ENCODE peak calls at places on chromosomes 6 and 20, in four cellular contexts. W is fibroblast of pulmonary artery, P is mucosa of descending colon, U is IMR-90. R is an unnamed sample.

GRCh38 chr6:2725999-2726567 is 24.6 kb downstream of the MYLK4 start:
- DNase-seq in W (peak; percentile 87), P (no peak), U (peak; percentile 78), R (peak; percentile 18)

GRCh38 chr6:166032366-166033171 is 135.1 kb downstream of the TBXT start:
- DNase-seq in W (peak; percentile 91), P (no peak), U (peak; percentile 90), R (peak; percentile 95)

GRCh38 chr6:87766211-87766610 is 64.2 kb upstream of the AKIRIN2 start:
- DNase-seq in W (no peak), P (no peak), U (no peak), R (no peak)

GRCh38 chr6:159042824-159043181 is 2.0 kb downstream of the TAGAP start:
- DNase-seq in W (no peak), P (no peak), U (no peak), R (no peak)

GRCh38 chr6:4693566-4693965 is 82.6 kb upstream of the CDYL start:
- DNase-seq in W (no peak), P (no peak), U (no peak), R (no peak)

GRCh38 chr6:106064103-106064502 is 22.0 kb upstream of the PRDM1 start:
- DNase-seq in W (no peak), P (no peak), U (peak; percentile 38), R (no peak)

GRCh38 chr20:57951549-57951948 is 241.7 kb upstream of the PMEPA1 start:
- DNase-seq in W (no peak), P (no peak), U (no peak), R (no peak)

GRCh38 chr20:64000906-64001305 is 20.0 kb downstream of the PRPF6 start:
- DNase-seq in W (no peak), P (no peak), U (no peak), R (no peak)

GRCh38 chr6:157013649-157014365 is 236.6 kb downstream of the ARID1B start:
- DNase-seq in W (no peak), P (no peak), U (no peak), R (no peak)

GRCh38 chr6:21874372-21874771 is 280.8 kb downstream of the SOX4 start:
- DNase-seq in W (no peak), P (no peak), U (no peak), R (no peak)

GRCh38 chr6:38755874-38756273 is 40.8 kb downstream of the DNAH8 start:
- DNase-seq in W (no peak), P (no peak), U (no peak), R (no peak)

GRCh38 chr6:30876039-30876730 is 8.1 kb upstream of the DDR1 start:
- DNase-seq in W (peak; percentile 93), P (no peak), U (peak; percentile 75), R (peak; percentile 43)

GRCh38 chr6:132867055-132867454 is 52.7 kb downstream of the RPS12 start:
- DNase-seq in W (peak; percentile 4), P (no peak), U (peak; percentile 15), R (no peak)

GRCh38 chr6:53645850-53646249 is 19.7 kb downstream of the KLHL31 start:
- DNase-seq in W (no peak), P (no peak), U (no peak), R (no peak)

GRCh38 chr6:106558364-106558763 is 70.9 kb downstream of the RTN4IP1 start:
- DNase-seq in W (no peak), P (no peak), U (no peak), R (no peak)

GRCh38 chr20:24705486-24705885 is 236.1 kb downstream of the SYNDIG1 start:
- DNase-seq in W (no peak), P (no peak), U (no peak), R (peak; percentile 48)

GRCh38 chr6:21993841-21994240 is 303.0 kb downstream of the PRL start:
- DNase-seq in W (no peak), P (no peak), U (no peak), R (no peak)

GRCh38 chr6:39861663-39862062 is 69.5 kb downstream of the DAAM2 start:
- DNase-seq in W (no peak), P (no peak), U (no peak), R (no peak)

GRCh38 chr6:147170269-147170668 is 33.9 kb upstream of the STXBP5 start:
- DNase-seq in W (peak; percentile 95), P (no peak), U (peak; percentile 95), R (peak; percentile 98)

GRCh38 chr6:100879317-100879716 is 1.8 kb downstream of the ASCC3 start:
- DNase-seq in W (no peak), P (no peak), U (no peak), R (no peak)

GRCh38 chr6:53984163-53984562 is 127.1 kb upstream of the MLIP start:
- DNase-seq in W (peak; percentile 90), P (no peak), U (peak; percentile 94), R (peak; percentile 80)

GRCh38 chr6:63899550-63899949 is 263.9 kb downstream of the PHF3 start:
- DNase-seq in W (peak; percentile 55), P (no peak), U (peak; percentile 68), R (peak; percentile 18)

GRCh38 chr6:161891542-161891941 is 617.7 kb upstream of the AGPAT4 start:
- DNase-seq in W (no peak), P (no peak), U (no peak), R (no peak)

DNA sequence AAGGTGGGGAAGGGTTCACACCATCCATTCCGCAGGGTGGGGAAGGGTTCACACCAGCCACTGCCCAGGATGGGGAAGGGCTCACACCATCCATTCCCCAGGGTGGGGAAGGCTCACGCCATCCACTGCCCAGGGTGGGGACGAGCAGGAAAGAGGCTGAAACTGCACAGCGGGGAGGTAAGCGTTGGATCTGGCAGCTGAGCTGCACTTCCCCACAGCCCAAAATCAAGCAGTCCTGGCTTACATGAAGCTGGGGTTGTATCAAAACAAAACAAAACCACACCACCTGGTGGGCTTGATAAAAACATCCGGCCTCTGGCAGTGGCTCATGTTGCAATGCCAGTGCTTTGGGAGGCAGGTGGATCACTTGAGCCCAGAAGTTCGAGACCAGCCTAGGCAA is 268.5 kb downstream of the TAF4 start:
- DNase-seq in W (no peak), P (no peak), U (no peak), R (no peak)
- TF ChIP-seq CTCF in W (no peak), P (no peak), U (no peak), R (no peak)

DNA sequence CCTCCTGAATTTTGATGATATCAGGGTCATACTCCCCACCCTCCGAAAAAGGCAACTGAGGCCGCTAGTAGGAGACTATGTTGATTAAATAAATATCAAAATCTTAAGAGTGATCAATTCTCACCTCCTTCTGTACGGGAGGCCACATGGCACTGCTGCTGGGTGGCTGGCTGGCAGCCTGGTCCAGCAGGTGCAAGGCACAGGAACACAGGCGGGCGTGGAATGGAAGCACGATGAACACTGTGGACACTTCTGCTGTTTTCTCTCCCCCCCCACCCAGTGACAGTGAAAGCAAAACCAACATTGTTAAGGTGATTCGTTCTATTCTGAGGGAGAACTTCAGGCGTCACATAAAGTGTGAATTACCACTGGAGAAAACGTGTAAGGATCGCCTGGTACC is 9.7 kb upstream of the CLDN20 start:
- DNase-seq in W (no peak), P (no peak), U (no peak), R (no peak)
- H3K4me3 ChIP-seq in W (no peak overlapping the region), P (no peak overlapping the region), U (no peak overlapping the region), R (no peak overlapping the region)

DNA sequence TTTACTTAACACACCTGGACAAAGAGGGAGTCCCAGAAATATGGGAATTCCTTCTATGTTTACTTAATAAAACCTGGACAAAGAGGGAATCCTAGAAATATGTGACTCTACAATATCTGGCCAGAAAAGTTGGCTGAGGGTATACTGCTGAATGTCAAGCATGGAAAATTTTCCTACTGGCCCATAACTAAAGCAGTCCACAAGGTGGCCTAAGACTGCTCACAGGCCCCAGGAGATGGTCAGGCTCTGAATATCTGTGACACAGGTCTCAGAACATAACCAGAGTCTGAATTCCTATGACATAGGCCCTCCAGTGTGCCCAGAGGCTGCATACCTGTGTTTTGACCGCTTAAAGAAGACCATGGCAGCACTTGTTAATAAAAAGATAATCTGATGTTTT is 578.2 kb upstream of the NRSN1 start:
- DNase-seq in W (no peak), P (no peak), U (no peak), R (no peak)
- TF ChIP-seq CTCF in W (no peak), P (no peak), U (no peak), R (no peak)

GRCh38 chr6:116088946-116089345 is 11.7 kb upstream of the NT5DC1 start:
- DNase-seq in W (no peak), P (no peak), U (peak; percentile 77), R (no peak)

GRCh38 chr6:116083052-116083451 is 17.6 kb upstream of the NT5DC1 start:
- DNase-seq in W (no peak), P (no peak), U (no peak), R (no peak)

GRCh38 chr6:116090251-116090650 is 10.4 kb upstream of the NT5DC1 start:
- DNase-seq in W (no peak), P (no peak), U (no peak), R (no peak)

GRCh38 chr6:116084284-116084683 is 16.4 kb upstream of the NT5DC1 start:
- DNase-seq in W (no peak), P (no peak), U (no peak), R (no peak)

DNA sequence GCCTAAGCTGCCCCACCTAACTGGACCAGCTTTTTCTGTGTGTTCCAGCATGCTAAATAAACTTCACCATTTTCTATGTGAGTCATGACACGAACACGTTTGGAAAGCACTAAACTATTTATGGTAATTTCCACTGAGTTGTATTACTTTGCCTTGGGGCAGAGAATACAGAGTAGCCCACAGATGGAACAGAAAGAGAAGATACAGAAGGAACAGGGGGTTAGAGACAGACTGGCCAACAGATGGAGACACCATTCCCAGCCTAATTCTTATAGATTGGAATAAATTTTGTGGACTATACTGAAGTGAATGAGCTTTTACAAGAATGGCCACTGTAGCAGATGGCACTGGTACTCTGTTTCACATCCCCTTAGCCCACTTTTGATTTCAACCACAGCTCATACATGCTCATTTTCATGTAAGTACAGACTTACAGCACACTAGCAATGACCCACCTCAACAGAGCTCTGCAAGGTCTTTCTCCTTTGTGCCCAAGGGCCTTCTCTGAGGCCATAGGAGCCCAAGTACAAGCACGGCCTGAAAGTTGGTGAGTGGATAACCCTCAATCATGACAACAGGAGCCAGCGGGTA is 13.1 kb upstream of the NT5DC1 start:
- DNase-seq in W (peak; percentile 29), P (no peak), U (peak; percentile 78), R (peak; percentile 58)
- H3K4me3 ChIP-seq in W (no peak overlapping the region), P (no peak overlapping the region), U (no peak overlapping the region), R (no peak overlapping the region)